ENCODE peak calls at places on chromosomes 6 and 20, in six cellular contexts. One of them, this sample, is unnamed.

GRCh38 chr6:107655245-107655644 is 165.3 kb downstream of the SOBP start:
- DNase-seq in IMR-90: no peak
- DNase-seq in A549: no peak
- DNase-seq in HepG2: no peak
- DNase-seq in K562: no peak
- DNase-seq in GM12878: no peak
- DNase-seq in this sample: no peak

GRCh38 chr6:7154341-7155139 is 46.8 kb downstream of the RREB1 start:
- DNase-seq in IMR-90: no peak
- DNase-seq in A549: no peak
- DNase-seq in HepG2: no peak
- DNase-seq in K562: no peak
- DNase-seq in GM12878: peak; percentile 80
- DNase-seq in this sample: no peak

GRCh38 chr6:159178847-159179246 is 9.6 kb downstream of the FNDC1 start:
- DNase-seq in IMR-90: no peak
- DNase-seq in A549: no peak
- DNase-seq in HepG2: no peak
- DNase-seq in K562: no peak
- DNase-seq in GM12878: no peak
- DNase-seq in this sample: no peak

GRCh38 chr6:33906413-33906812 is 102.6 kb upstream of the MLN start:
- DNase-seq in IMR-90: no peak
- DNase-seq in A549: no peak
- DNase-seq in HepG2: no peak
- DNase-seq in K562: no peak
- DNase-seq in GM12878: no peak
- DNase-seq in this sample: no peak

GRCh38 chr6:143707702-143708101 is 29.9 kb downstream of the PHACTR2 start:
- DNase-seq in IMR-90: no peak
- DNase-seq in A549: no peak
- DNase-seq in HepG2: no peak
- DNase-seq in K562: no peak
- DNase-seq in GM12878: no peak
- DNase-seq in this sample: no peak

GRCh38 chr6:27517928-27518787 is 45.3 kb upstream of the ZNF184 start:
- DNase-seq in IMR-90: no peak
- DNase-seq in A549: no peak
- DNase-seq in HepG2: no peak
- DNase-seq in K562: peak; percentile 28
- DNase-seq in GM12878: no peak
- DNase-seq in this sample: peak; percentile 30

GRCh38 chr6:118864330-118865166 is 29.4 kb upstream of the ASF1A start:
- DNase-seq in IMR-90: no peak
- DNase-seq in A549: no peak
- DNase-seq in HepG2: no peak
- DNase-seq in K562: no peak
- DNase-seq in GM12878: no peak
- DNase-seq in this sample: no peak

GRCh38 chr20:50475879-50476292 is 34.3 kb upstream of the PTPN1 start:
- DNase-seq in IMR-90: peak; percentile 45
- DNase-seq in A549: peak; percentile 46
- DNase-seq in HepG2: peak; percentile 83
- DNase-seq in K562: peak; percentile 71
- DNase-seq in GM12878: no peak
- DNase-seq in this sample: no peak

GRCh38 chr20:49318430-49319203 is 40.8 kb upstream of the ZNFX1 start:
- DNase-seq in IMR-90: no peak
- DNase-seq in A549: no peak
- DNase-seq in HepG2: no peak
- DNase-seq in K562: no peak
- DNase-seq in GM12878: no peak
- DNase-seq in this sample: no peak

GRCh38 chr6:122568865-122569264 is 41.3 kb upstream of the PKIB start:
- DNase-seq in IMR-90: no peak
- DNase-seq in A549: no peak
- DNase-seq in HepG2: no peak
- DNase-seq in K562: no peak
- DNase-seq in GM12878: no peak
- DNase-seq in this sample: no peak

GRCh38 chr6:89404512-89404911 is 7.6 kb downstream of the RRAGD start:
- DNase-seq in IMR-90: no peak
- DNase-seq in A549: no peak
- DNase-seq in HepG2: no peak
- DNase-seq in K562: no peak
- DNase-seq in GM12878: no peak
- DNase-seq in this sample: no peak

GRCh38 chr6:129206761-129207330 is 323.9 kb downstream of the LAMA2 start:
- DNase-seq in IMR-90: no peak
- DNase-seq in A549: no peak
- DNase-seq in HepG2: no peak
- DNase-seq in K562: no peak
- DNase-seq in GM12878: no peak
- DNase-seq in this sample: no peak

DNA sequence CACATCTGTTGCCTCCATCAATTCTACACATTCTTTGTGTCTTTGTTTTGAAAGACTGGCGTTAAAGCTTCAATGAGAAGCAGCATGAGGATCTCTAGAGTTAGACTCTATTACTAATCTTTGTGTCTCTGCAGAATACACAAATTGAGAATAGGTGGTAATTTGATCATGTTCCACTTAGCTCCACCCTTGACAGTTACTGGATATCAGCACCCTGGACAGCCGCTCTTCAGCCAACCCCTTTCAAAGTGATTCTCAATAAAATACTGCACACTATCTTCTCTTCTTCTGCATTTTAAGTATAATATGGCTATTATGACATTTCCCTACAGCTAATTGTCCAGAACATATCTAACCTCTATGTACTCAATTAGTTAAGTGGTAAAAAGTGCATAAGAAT is 54.3 kb upstream of the CNR1 start:
- DNase-seq in IMR-90: no peak
- DNase-seq in A549: no peak
- DNase-seq in HepG2: peak; percentile 2
- DNase-seq in K562: peak; percentile 11
- DNase-seq in GM12878: no peak
- DNase-seq in this sample: peak; percentile 17
- TF ChIP-seq BHLHE40 in IMR-90: no peak
- TF ChIP-seq BHLHE40 in A549: no peak
- TF ChIP-seq BHLHE40 in HepG2: no peak
- TF ChIP-seq BHLHE40 in K562: no peak
- TF ChIP-seq BHLHE40 in GM12878: no peak
- TF ChIP-seq BHLHE40 in this sample: no peak

GRCh38 chr6:8335896-8336295 is 99.4 kb downstream of the SLC35B3 start:
- DNase-seq in IMR-90: no peak
- DNase-seq in A549: no peak
- DNase-seq in HepG2: no peak
- DNase-seq in K562: no peak
- DNase-seq in GM12878: no peak
- DNase-seq in this sample: no peak
- TF ChIP-seq BHLHE40 in IMR-90: no peak
- TF ChIP-seq BHLHE40 in A549: no peak
- TF ChIP-seq BHLHE40 in HepG2: no peak
- TF ChIP-seq BHLHE40 in K562: no peak
- TF ChIP-seq BHLHE40 in GM12878: no peak
- TF ChIP-seq BHLHE40 in this sample: no peak

DNA sequence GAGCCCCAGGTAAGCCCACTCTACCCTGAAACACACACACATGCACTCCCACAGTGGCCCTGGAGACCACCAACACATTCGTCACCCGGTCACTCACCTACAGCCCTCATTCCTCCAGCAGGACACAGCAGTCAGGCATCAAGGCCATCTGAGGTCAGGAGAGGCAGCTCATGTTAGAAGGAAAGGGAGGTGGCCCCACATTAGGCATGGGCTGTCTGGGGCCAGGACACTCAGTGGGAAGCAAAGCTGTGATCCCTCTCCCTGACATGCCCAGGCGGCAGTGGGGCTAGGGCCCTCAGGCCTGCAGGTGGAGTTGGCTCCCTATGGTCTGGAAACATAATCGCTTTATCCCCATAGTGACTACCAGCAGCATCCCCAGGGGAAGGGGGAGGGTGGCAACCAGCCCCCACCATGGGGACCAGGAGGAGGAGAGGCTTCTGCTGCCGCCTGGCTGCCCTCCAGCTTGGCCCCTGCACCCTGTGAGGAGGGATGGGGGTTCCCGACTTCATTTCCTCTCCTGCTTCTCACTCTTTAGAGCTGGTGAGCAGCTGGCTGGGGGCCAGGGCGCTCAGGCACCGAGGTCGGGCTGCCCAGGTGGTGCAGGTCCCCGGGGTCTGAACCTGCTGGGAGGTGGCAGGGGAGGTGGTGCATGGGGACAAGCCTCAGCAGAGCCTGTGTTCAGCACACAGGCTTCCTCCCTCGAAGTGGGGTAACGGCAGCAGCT is 76.6 kb upstream of the CST7 start:
- DNase-seq in IMR-90: no peak
- DNase-seq in A549: no peak
- DNase-seq in HepG2: no peak
- DNase-seq in K562: no peak
- DNase-seq in GM12878: no peak
- DNase-seq in this sample: no peak
- TF ChIP-seq BHLHE40 in IMR-90: no peak
- TF ChIP-seq BHLHE40 in A549: no peak
- TF ChIP-seq BHLHE40 in HepG2: no peak
- TF ChIP-seq BHLHE40 in K562: no peak
- TF ChIP-seq BHLHE40 in GM12878: no peak
- TF ChIP-seq BHLHE40 in this sample: no peak

GRCh38 chr6:153044295-153044694 is 41.8 kb upstream of the MTRF1L start:
- DNase-seq in IMR-90: no peak
- DNase-seq in A549: no peak
- DNase-seq in HepG2: no peak
- DNase-seq in K562: no peak
- DNase-seq in GM12878: no peak
- DNase-seq in this sample: no peak
- TF ChIP-seq BHLHE40 in IMR-90: no peak
- TF ChIP-seq BHLHE40 in A549: no peak
- TF ChIP-seq BHLHE40 in HepG2: no peak
- TF ChIP-seq BHLHE40 in K562: no peak
- TF ChIP-seq BHLHE40 in GM12878: no peak
- TF ChIP-seq BHLHE40 in this sample: no peak

GRCh38 chr6:93008385-93008784 is 411.0 kb downstream of the EPHA7 start:
- DNase-seq in IMR-90: no peak
- DNase-seq in A549: no peak
- DNase-seq in HepG2: no peak
- DNase-seq in K562: no peak
- DNase-seq in GM12878: no peak
- DNase-seq in this sample: no peak
- TF ChIP-seq BHLHE40 in IMR-90: no peak
- TF ChIP-seq BHLHE40 in A549: no peak
- TF ChIP-seq BHLHE40 in HepG2: no peak
- TF ChIP-seq BHLHE40 in K562: no peak
- TF ChIP-seq BHLHE40 in GM12878: no peak
- TF ChIP-seq BHLHE40 in this sample: no peak

DNA sequence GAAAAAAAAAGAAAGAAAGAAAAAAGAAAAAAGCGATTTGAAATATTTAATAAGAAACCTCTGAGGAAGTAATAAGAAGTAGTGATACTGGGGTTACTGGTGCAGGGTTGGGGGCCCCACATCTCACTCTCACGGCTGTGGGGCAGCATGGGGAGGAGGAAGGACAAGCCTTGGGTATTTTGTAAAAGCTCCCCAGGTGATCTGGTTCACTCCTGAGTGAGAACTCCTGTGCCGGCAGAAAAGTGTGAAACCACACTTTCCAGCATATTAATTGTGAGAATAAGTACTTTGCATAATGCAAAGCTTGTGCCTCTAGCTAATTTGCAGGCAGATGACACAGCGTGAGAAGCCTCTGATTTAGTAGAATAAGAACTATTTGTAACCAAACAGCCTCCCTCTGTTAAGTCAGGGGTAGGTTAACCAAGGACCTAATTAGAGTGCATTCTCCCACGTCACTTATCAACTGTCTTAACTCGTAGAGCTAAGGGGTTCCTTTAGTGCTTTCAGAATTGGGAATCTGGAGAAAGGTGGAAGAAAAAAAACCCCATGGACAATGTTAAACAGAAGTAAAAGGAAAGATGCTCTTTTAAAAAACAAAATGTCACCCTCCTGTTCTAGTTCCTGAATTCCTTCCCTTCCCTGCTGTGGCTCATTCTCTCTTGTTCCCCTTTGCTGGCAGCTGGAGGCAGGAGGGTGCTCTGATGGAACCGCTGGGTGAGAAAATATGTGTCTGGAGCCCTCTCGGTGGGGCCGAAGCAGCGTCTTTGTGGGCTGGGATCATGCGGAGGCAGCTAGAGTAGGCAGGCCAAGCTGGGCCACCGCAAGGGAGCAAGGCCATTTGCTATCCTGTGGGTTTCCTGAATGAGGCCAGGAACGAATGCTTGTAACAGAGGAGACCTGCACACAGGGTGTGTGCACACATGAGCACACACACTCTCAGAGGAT is 108.7 kb downstream of the FYN start:
- DNase-seq in IMR-90: no peak
- DNase-seq in A549: no peak
- DNase-seq in HepG2: no peak
- DNase-seq in K562: no peak
- DNase-seq in GM12878: peak; percentile 94
- DNase-seq in this sample: no peak
- TF ChIP-seq BHLHE40 in IMR-90: no peak
- TF ChIP-seq BHLHE40 in A549: no peak
- TF ChIP-seq BHLHE40 in HepG2: no peak
- TF ChIP-seq BHLHE40 in K562: no peak
- TF ChIP-seq BHLHE40 in GM12878: peak; percentile 88
- TF ChIP-seq BHLHE40 in this sample: no peak

GRCh38 chr6:44025226-44025625 is 102.0 kb downstream of the MRPL14 start:
- DNase-seq in IMR-90: no peak
- DNase-seq in A549: no peak
- DNase-seq in HepG2: no peak
- DNase-seq in K562: no peak
- DNase-seq in GM12878: no peak
- DNase-seq in this sample: no peak
- TF ChIP-seq BHLHE40 in IMR-90: no peak
- TF ChIP-seq BHLHE40 in A549: no peak
- TF ChIP-seq BHLHE40 in HepG2: no peak
- TF ChIP-seq BHLHE40 in K562: no peak
- TF ChIP-seq BHLHE40 in GM12878: no peak
- TF ChIP-seq BHLHE40 in this sample: no peak

DNA sequence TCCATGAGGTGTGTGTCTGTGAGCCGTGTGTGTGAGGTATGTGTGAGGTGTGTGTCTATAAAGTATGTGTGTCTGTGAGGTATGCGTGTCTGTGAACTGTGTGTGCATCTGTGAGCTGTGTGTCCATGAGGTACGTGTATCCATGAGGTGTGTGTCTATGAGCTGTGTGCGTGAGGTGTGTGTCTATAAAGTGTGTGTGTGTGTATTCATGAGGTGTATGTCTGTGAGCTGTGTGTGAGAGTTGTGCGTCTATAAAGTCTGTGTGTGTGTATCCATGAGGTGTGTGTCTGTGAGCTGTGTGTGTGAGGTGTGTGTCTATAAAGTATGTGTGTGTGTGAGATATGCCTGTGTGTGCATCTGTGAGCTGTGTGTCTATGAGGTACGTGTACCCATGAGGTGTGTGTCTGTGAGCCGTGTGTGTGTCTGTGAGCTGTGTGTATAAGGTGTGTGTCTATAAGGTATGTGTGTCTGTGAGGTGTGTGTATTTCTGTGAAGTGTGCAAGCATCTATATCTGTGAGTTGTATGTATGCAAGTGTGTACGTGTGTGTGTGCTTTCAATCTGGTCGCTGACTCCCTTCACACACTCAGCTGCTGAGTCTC is 91.9 kb upstream of the FOXP4 start:
- DNase-seq in IMR-90: no peak
- DNase-seq in A549: no peak
- DNase-seq in HepG2: no peak
- DNase-seq in K562: no peak
- DNase-seq in GM12878: no peak
- DNase-seq in this sample: no peak
- TF ChIP-seq BHLHE40 in IMR-90: no peak
- TF ChIP-seq BHLHE40 in A549: no peak
- TF ChIP-seq BHLHE40 in HepG2: no peak
- TF ChIP-seq BHLHE40 in K562: no peak
- TF ChIP-seq BHLHE40 in GM12878: no peak
- TF ChIP-seq BHLHE40 in this sample: no peak